ENCODE peak calls at places on chromosome 7, in eight cellular contexts. I is cardiac fibroblast, D is lower leg skin, O is neural progenitor cell, B is cardiac muscle cell, U is PC-3, Q is left ventricle myocardium inferior, S is brain microvascular endothelial cell. V is an unnamed sample.

GRCh38 chr7:30193333-30193943 is 58.7 kb downstream of the MTURN start:
- DNase-seq in O (no peak), B (no peak), Q (no peak), S (no peak), D (no peak), U (no peak), I (no peak), V (no peak)

GRCh38 chr7:55170335-55170734 is 151.5 kb downstream of the EGFR start:
- DNase-seq in I (no peak), O (no peak), U (no peak), D (peak; percentile 76), Q (no peak), B (no peak), S (no peak), V (no peak)

GRCh38 chr7:127322351-127322750 is 69.6 kb upstream of the GRM8 start:
- DNase-seq in U (no peak), Q (no peak), B (no peak), S (no peak), D (no peak), O (no peak), I (no peak), V (no peak)

GRCh38 chr7:17009007-17009719 is 127.4 kb upstream of the AGR3 start:
- DNase-seq in O (no peak), U (peak; percentile 64), B (no peak), D (no peak), S (no peak), I (peak; percentile 72), Q (no peak), V (no peak)

GRCh38 chr7:158816995-158817394 is 12.3 kb downstream of the ESYT2 start:
- DNase-seq in U (peak; percentile 86), D (peak; percentile 88), O (no peak), B (no peak), Q (no peak), S (no peak), I (no peak), V (no peak)

GRCh38 chr7:99267530-99268360 is 4.9 kb upstream of the MYH16 start:
- DNase-seq in Q (no peak), S (peak; percentile 89), O (no peak), U (peak; percentile 92), I (peak; percentile 62), D (no peak), B (no peak), V (peak; percentile 19)

GRCh38 chr7:140317999-140318398 is 80.3 kb downstream of the SLC37A3 start:
- DNase-seq in S (no peak), U (no peak), O (no peak), I (no peak), D (no peak), B (no peak), Q (no peak), V (no peak)

GRCh38 chr7:37410305-37411209 is 38.1 kb downstream of the ELMO1 start:
- DNase-seq in B (no peak), I (no peak), Q (no peak), S (no peak), U (no peak), D (peak; percentile 9), O (peak; percentile 12), V (no peak)

GRCh38 chr7:81231203-81231922 is 312.5 kb upstream of the SEMA3C start:
- DNase-seq in O (no peak), D (no peak), I (peak; percentile 17), B (peak; percentile 10), U (no peak), Q (no peak), S (no peak), V (no peak)

GRCh38 chr7:136027160-136027559 is 50.0 kb upstream of the MTPN start:
- DNase-seq in I (no peak), B (no peak), O (no peak), Q (no peak), D (no peak), S (no peak), U (no peak), V (no peak)

GRCh38 chr7:92953657-92954056 is 117.3 kb upstream of the CDK6 start:
- DNase-seq in O (peak; percentile 17), D (no peak), Q (no peak), U (no peak), B (no peak), I (no peak), S (no peak), V (no peak)

GRCh38 chr7:55400191-55400590 is 35.1 kb downstream of the LANCL2 start:
- DNase-seq in S (no peak), B (no peak), Q (no peak), O (no peak), D (no peak), U (no peak), I (no peak), V (no peak)

GRCh38 chr7:30459591-30460245 is 18.9 kb downstream of the NOD1 start:
- DNase-seq in I (peak; percentile 97), D (peak; percentile 93), Q (no peak), B (no peak), U (peak; percentile 54), O (no peak), S (peak; percentile 81), V (no peak)

GRCh38 chr7:48089415-48089975 is 430 bp downstream of the UPP1 start:
- DNase-seq in I (peak; percentile 41), Q (no peak), U (peak; percentile 51), S (no peak), B (no peak), O (no peak), D (peak; percentile 93), V (no peak)

GRCh38 chr7:114819629-114820362 is 102.1 kb upstream of the MDFIC start:
- DNase-seq in Q (no peak), S (peak; percentile 93), I (peak; percentile 97), O (no peak), U (peak; percentile 99), B (no peak), D (no peak), V (no peak)

GRCh38 chr7:128833148-128833938 is 3.1 kb downstream of the FLNC start:
- DNase-seq in I (peak; percentile 93), U (peak; percentile 64), B (peak; percentile 85), D (peak; percentile 92), S (peak; percentile 88), O (peak; percentile 69), Q (peak; percentile 77), V (no peak)

GRCh38 chr7:111137296-111138195 is 46.6 kb downstream of the LRRN3 start:
- DNase-seq in I (peak; percentile 4), S (peak; percentile 64), O (peak; percentile 37), D (no peak), U (no peak), B (no peak), Q (no peak), V (no peak)

GRCh38 chr7:47531584-47532492 is 50.1 kb downstream of the TNS3 start:
- DNase-seq in O (no peak), D (no peak), S (no peak), U (no peak), B (no peak), Q (peak; percentile 9), I (no peak), V (no peak)

GRCh38 chr7:33933611-33934281 is 28.4 kb downstream of the BMPER start:
- DNase-seq in D (no peak), B (no peak), I (peak; percentile 42), Q (no peak), S (peak; percentile 80), O (no peak), U (peak; percentile 77), V (no peak)

GRCh38 chr7:128425851-128426250 is 16.1 kb upstream of the IMPDH1 start:
- DNase-seq in U (peak; percentile 73), B (peak; percentile 75), D (peak; percentile 94), Q (peak; percentile 60), O (peak; percentile 72), I (peak; percentile 77), S (peak; percentile 67), V (peak; percentile 86)

GRCh38 chr7:50791921-50792341 is 9.2 kb upstream of the GRB10 start:
- DNase-seq in Q (no peak), O (peak; percentile 9), D (no peak), I (peak; percentile 70), S (peak; percentile 54), U (peak; percentile 23), B (no peak), V (no peak)

GRCh38 chr7:155437836-155438235 is 20.1 kb upstream of the EN2 start:
- DNase-seq in Q (no peak), I (no peak), B (no peak), U (no peak), O (no peak), D (no peak), S (no peak), V (no peak)

GRCh38 chr7:35599642-35600041 is 95.3 kb downstream of the HERPUD2 start:
- DNase-seq in I (no peak), S (no peak), D (no peak), B (no peak), O (no peak), U (no peak), Q (no peak), V (no peak)

GRCh38 chr7:5545529-5545928 is 121.9 kb upstream of the TNRC18 start:
- DNase-seq in Q (no peak), B (no peak), U (no peak), O (no peak), S (no peak), I (no peak), D (no peak), V (no peak)
- TF ChIP-seq CTCF in Q (no peak), B (no peak), U (no peak), O (no peak), S (no peak), I (no peak), D (no peak), V (no peak)

GRCh38 chr7:104106106-104106505 is 101.7 kb downstream of the ORC5 start:
- DNase-seq in S (peak; percentile 18), D (no peak), B (no peak), U (peak; percentile 15), O (no peak), I (peak; percentile 23), Q (no peak), V (no peak)
- TF ChIP-seq CTCF in S (peak; percentile 42), D (no peak), B (peak; percentile 16), U (peak; percentile 37), O (no peak), I (peak; percentile 35), Q (no peak), V (no peak)

GRCh38 chr7:66352071-66352470 is 146.9 kb downstream of the TPST1 start:
- DNase-seq in O (peak; percentile 56), D (peak; percentile 78), Q (no peak), S (peak; percentile 43), B (no peak), I (peak; percentile 26), U (no peak), V (no peak)
- TF ChIP-seq CTCF in O (no peak), D (no peak), Q (no peak), S (peak; percentile 47), B (no peak), I (peak; percentile 5), U (no peak), V (no peak)

DNA sequence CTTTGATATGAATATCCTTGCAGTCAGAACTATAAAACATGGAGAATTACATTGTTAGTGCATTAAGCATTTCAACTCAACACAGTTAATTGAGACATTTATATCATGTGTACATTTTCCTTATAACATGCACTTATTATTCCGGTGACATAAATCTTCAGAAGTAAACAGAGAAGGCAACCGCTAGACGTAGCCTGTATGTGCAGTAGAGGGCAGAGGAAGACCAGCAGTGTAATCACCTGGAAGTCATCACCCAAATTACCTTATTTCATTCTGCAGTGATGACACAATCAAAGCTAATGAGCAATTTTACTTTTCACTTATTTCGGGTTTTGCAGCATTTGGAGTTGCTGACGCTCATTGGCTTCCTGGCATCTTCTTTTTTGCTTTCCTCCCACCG is 394.6 kb downstream of the SDK1 start:
- DNase-seq in U (peak; percentile 38), S (no peak), D (no peak), Q (no peak), I (peak; percentile 9), O (no peak), B (no peak), V (no peak)
- TF ChIP-seq CTCF in U (peak; percentile 77), S (peak; percentile 46), D (no peak), Q (peak; percentile 34), I (no peak), O (peak; percentile 21), B (no peak), V (no peak)

V was measured in neural crest cell.